ENCODE peak calls at places on chromosome 14, in five cellular contexts. Y, D, N, G and U are unnamed samples.

GRCh38 chr14:66485029-66485428 is 1.1 kb upstream of the CCDC196 start:
- DNase-seq in D (no peak), N (no peak), Y (no peak), G (no peak), U (no peak)

GRCh38 chr14:38646391-38646790 is 390.5 kb upstream of the CLEC14A start:
- DNase-seq in Y (no peak), N (no peak), G (no peak), D (no peak), U (no peak)

GRCh38 chr14:101358320-101358569 is 203.1 kb upstream of the DIO3 start:
- DNase-seq in N (no peak), G (no peak), D (no peak), Y (no peak), U (no peak)

GRCh38 chr14:101364503-101365328 is 196.6 kb upstream of the DIO3 start:
- DNase-seq in N (no peak), G (no peak), D (no peak), Y (no peak), U (no peak)

GRCh38 chr14:102917469-102918211 is 4.8 kb upstream of the AMN start:
- DNase-seq in N (peak; percentile 49), Y (peak; percentile 24), D (peak; percentile 52), G (no peak), U (peak; percentile 54)

GRCh38 chr14:70907996-70908917 is 998 bp downstream of the PCNX1 start:
- DNase-seq in D (peak; percentile 37), N (peak; percentile 68), G (peak; percentile 53), Y (peak; percentile 69), U (peak; percentile 62)

GRCh38 chr14:53411110-53411509 is 258.0 kb upstream of the DDHD1 start:
- DNase-seq in G (no peak), D (no peak), Y (peak; percentile 94), N (no peak), U (peak; percentile 28)

GRCh38 chr14:68921666-68922065 is 57.4 kb downstream of the ACTN1 start:
- DNase-seq in D (no peak), G (no peak), Y (no peak), N (no peak), U (peak; percentile 44)

GRCh38 chr14:90775441-90775840 is 40.8 kb downstream of the TTC7B start:
- DNase-seq in G (no peak), N (no peak), Y (no peak), D (no peak), U (no peak)

GRCh38 chr14:96722751-96723150 is 74.4 kb upstream of the VRK1 start:
- DNase-seq in N (no peak), G (no peak), D (no peak), Y (no peak), U (no peak)

GRCh38 chr14:47678993-47679392 is 3.6 kb upstream of the MDGA2 start:
- DNase-seq in Y (no peak), G (no peak), D (no peak), N (no peak), U (no peak)

GRCh38 chr14:32203928-32204357 is 874 bp upstream of the RNU6-8 start:
- DNase-seq in Y (no peak), N (no peak), D (no peak), G (no peak), U (no peak)

GRCh38 chr14:91195881-91196280 is 48.6 kb downstream of the GPR68 start:
- DNase-seq in N (no peak), D (no peak), Y (no peak), G (no peak), U (no peak)

GRCh38 chr14:78700236-78700635 is 530.1 kb downstream of the NRXN3 start:
- DNase-seq in G (no peak), Y (no peak), D (no peak), N (no peak), U (no peak)

DNA sequence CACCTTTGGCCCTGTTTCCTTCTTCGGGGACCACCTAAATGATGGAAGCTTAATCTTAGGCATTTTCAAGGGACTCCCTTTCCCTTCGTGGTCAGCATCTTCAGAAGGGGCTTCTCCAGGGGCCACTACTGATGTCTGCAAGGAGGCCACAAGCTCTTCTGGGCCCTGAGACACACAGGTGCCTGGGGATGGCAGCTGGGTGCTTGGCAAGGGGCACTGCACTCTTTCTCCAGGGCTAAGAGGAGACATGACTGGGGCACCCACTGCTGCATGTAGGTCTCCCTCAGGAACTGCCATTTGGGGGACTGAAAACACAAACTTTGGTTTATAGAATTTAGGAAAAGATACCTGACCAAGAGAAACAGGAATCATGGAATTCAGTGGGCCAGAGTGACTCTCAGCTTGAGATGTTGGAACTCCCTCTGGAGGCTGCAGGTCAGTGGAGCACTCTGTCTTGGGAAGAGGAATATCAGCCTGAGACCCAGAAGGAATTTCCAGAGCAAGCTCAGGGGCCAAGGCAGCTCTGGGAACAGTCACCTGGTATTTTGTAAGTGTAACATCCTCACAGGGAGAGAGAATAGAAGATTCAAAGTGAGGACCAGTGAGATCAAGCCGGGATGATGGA is 16.0 kb downstream of the PLD4 start:
- DNase-seq in G (no peak), N (no peak), Y (peak; percentile 11), D (no peak), U (peak; percentile 11)
- TF ChIP-seq CTCF in G (no peak), N (no peak), Y (peak; percentile 39), D (no peak), U (peak; percentile 25)

GRCh38 chr14:64971890-64972785 is at the start of gene RAB15:
- DNase-seq in G (peak; percentile 29), N (peak; percentile 32), D (peak; percentile 34), Y (peak; percentile 6), U (peak; percentile 36)

GRCh38 chr14:64971452-64971889 is 665 bp downstream of the RAB15 start:
- DNase-seq in N (no peak), Y (no peak), D (no peak), G (no peak), U (no peak)

GRCh38 chr14:64970041-64970440 is 2.1 kb downstream of the RAB15 start:
- DNase-seq in G (no peak), N (no peak), D (no peak), Y (no peak), U (no peak)

GRCh38 chr14:64973026-64973442 is 898 bp upstream of the RAB15 start:
- DNase-seq in Y (no peak), D (no peak), G (no peak), N (no peak), U (no peak)

DNA sequence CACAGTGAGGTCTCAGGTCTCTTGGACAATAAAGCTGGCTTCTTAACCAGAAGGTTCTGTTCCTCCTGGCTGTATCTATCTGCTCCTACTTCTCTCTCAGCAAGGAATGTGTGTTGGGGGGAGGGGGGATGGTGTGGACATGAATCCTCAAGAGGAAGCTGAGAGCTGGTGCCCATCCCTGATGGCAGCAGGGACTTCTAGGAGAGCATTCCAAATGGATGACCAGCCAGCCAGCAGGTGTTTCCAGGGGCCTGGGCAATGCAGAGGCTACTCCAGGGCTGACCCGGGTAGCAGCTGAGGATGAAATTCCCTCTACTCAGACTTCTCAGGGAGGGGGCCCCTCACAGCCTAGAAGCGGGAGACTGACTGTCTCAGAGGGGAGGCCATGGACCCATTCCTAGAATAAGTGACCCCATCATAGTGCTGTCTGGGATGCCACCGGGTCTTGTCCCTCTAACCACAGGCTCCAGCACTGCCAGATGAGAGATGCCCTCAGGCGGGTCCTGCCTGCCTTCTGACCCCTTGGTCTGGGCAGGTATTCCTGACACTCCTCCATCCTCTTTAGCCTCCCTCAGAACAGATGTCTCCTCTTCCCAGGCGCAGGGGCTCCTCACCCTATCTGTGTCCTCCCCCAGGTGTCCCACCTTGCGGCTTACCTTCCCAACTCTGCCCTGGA is 1.2 kb downstream of the RAB15 start:
- DNase-seq in Y (peak; percentile 6), D (peak; percentile 23), N (no peak), G (no peak), U (no peak)
- H3K4me1 ChIP-seq in Y (peaks cover 6% of the 10 kb centered on the region), D (peaks cover 22% of the 10 kb centered on the region), N (peaks cover 8% of the 10 kb centered on the region), G (no peaks in the 10 kb centered on the region), U (no peaks in the 10 kb centered on the region)

GRCh38 chr14:73752297-73752992 is 38.3 kb upstream of the PNMA1 start:
- DNase-seq in Y (peak; percentile 45), D (no peak), N (peak; percentile 78), G (no peak), U (no peak)

GRCh38 chr14:73751157-73751691 is 37.0 kb upstream of the PNMA1 start:
- DNase-seq in N (no peak), G (no peak), Y (no peak), D (no peak), U (no peak)

GRCh38 chr14:73753887-73754880 is 40.0 kb upstream of the PNMA1 start:
- DNase-seq in D (no peak), N (peak; percentile 41), G (no peak), Y (no peak), U (peak; percentile 34)

GRCh38 chr14:73754911-73755360 is 40.8 kb upstream of the PNMA1 start:
- DNase-seq in N (peak; percentile 44), Y (peak; percentile 54), D (no peak), G (no peak), U (peak; percentile 82)

DNA sequence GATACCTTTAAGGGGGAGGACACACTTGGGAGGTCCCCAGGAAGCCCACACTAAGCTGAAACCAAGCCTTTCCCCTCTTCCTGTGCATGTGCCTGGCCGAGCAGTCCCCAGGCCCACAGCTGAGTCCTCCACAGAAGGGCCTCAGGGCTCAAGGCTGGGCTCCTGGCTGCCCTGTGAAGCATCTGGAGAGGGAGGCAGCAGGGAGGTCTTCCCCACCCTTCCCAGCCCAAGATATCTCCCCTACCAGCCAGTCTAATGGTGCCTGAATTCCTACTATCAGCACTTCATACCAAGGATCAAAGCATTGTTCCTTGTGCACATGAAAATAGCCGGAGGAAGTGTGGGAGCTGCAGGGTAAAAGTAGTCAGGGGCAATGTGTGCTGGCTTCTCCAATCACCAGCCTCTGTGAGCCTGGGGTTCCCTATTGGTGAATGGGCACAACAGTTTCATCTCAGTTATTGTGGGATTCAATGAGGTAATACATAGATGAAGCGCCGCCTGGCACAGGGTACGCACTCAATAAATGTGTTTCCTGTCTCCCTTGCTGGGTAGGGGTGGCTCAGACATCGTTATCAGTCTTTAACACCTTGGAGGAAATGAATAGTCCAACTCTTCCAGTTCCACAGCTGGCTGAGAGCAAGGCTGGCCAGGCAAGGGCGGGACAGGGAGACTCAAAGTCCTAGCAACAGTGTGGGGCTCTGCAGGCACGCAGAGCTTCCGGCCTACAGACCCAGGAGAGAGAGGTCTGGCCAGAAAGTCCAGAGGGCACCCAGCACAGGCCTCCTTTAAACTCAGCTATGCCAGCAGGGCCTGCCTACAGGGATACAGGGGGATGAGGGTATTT is 39.1 kb upstream of the PNMA1 start:
- DNase-seq in N (peak; percentile 60), G (no peak), Y (no peak), D (no peak), U (peak; percentile 31)
- H3K27ac ChIP-seq in N (peak overlapping the region; percentile 99), G (peak overlapping the region; percentile 83), Y (peak overlapping the region; percentile 53), D (peak overlapping the region; percentile 65), U (peak overlapping the region; percentile 84)

GRCh38 chr14:64937176-64937820 is 5.2 kb downstream of the GPX2 start:
- DNase-seq in N (no peak), D (no peak), Y (peak; percentile 18), G (no peak), U (no peak)

GRCh38 chr14:64939817-64940190 is 2.7 kb downstream of the GPX2 start:
- DNase-seq in N (no peak), G (no peak), D (no peak), Y (no peak), U (no peak)

GRCh38 chr14:64935508-64935907 is 7.0 kb downstream of the GPX2 start:
- DNase-seq in G (no peak), Y (no peak), N (no peak), D (no peak), U (no peak)

GRCh38 chr14:64938972-64939816 is 3.4 kb downstream of the GPX2 start:
- DNase-seq in G (no peak), Y (no peak), D (no peak), N (no peak), U (no peak)

DNA sequence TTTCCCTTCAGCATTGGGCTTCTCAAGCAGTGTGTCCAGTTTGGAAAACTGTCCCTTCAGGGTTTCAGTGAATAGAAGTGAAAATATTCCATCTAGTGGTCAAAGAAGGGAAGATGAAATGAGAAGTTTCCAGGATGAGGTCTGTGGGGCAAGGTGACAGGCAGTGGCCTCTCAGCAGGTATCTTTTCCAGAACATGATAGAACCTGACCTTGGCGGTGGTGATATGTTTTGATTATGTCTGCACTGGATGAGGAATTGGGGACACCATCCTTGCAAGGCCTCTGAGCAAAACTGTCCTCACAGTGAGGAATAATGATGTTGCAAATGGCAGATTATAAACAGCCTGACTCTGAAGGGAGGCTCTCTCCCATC is 4.7 kb downstream of the GPX2 start:
- DNase-seq in D (peak; percentile 29), N (no peak), G (no peak), Y (peak; percentile 15), U (peak; percentile 26)
- TF ChIP-seq CTCF in D (peak; percentile 49), N (peak; percentile 12), G (no peak), Y (peak; percentile 26), U (peak; percentile 30)